ENCODE peak calls at places on chromosomes 1 and 21, in four cellular contexts. Q is GM19239, O is H7, L is psoas muscle. T is an unnamed sample.

GRCh38 chr1:54403808-54404261 is 2.4 kb downstream of the SSBP3 start:
- DNase-seq in O (no peak), L (no peak), Q (no peak), T (no peak)

GRCh38 chr1:5764464-5764863 is 227.8 kb downstream of the NPHP4 start:
- DNase-seq in Q (no peak), L (no peak), O (no peak), T (no peak)

GRCh38 chr1:212773011-212773410 is 18.6 kb downstream of the NSL1 start:
- DNase-seq in O (no peak), Q (no peak), L (no peak), T (no peak)

GRCh38 chr1:98921817-98922216 is 82.8 kb downstream of the PLPPR5 start:
- DNase-seq in O (no peak), L (no peak), Q (no peak), T (peak; percentile 78)

GRCh38 chr1:46815133-46815532 is 16.3 kb downstream of the CYP4B1 start:
- DNase-seq in Q (no peak), O (peak; percentile 3), L (no peak), T (no peak)

GRCh38 chr1:234617135-234617985 is 7.4 kb upstream of the IRF2BP2 start:
- DNase-seq in L (no peak), Q (no peak), O (no peak), T (no peak)

GRCh38 chr1:243715285-243715684 is 134.8 kb downstream of the AKT3 start:
- DNase-seq in L (no peak), O (no peak), Q (no peak), T (no peak)

GRCh38 chr1:44677201-44677520 is 2.6 kb downstream of the ARMH1 start:
- DNase-seq in O (peak; percentile 43), L (no peak), Q (no peak), T (no peak)

GRCh38 chr21:36120304-36120902 is 14.5 kb upstream of the CBR3 start:
- DNase-seq in Q (no peak), L (peak; percentile 50), O (no peak), T (no peak)

GRCh38 chr1:51636765-51637522 is 20.1 kb downstream of the OSBPL9 start:
- DNase-seq in L (peak; percentile 60), Q (no peak), O (no peak), T (peak; percentile 79)

GRCh38 chr1:222867316-222867715 is 52.5 kb downstream of the DISP1 start:
- DNase-seq in L (no peak), O (no peak), Q (no peak), T (no peak)

GRCh38 chr1:228343211-228343661 is 63.4 kb downstream of the TRIM11 start:
- DNase-seq in O (peak; percentile 41), Q (no peak), L (peak; percentile 12), T (no peak)

GRCh38 chr1:12461764-12462163 is 156.2 kb downstream of the DHRS3 start:
- DNase-seq in O (no peak), Q (no peak), L (no peak), T (no peak)

GRCh38 chr1:231487019-231487418 is 41.5 kb upstream of the TSNAX start:
- DNase-seq in L (no peak), Q (no peak), O (no peak), T (no peak)

GRCh38 chr1:24415910-24416665 is 486 bp downstream of the NIPAL3 start:
- DNase-seq in O (no peak), L (no peak), Q (no peak), T (peak; percentile 36)

GRCh38 chr1:66576645-66577044 is 42.7 kb downstream of the SGIP1 start:
- DNase-seq in Q (no peak), O (no peak), L (no peak), T (no peak)

GRCh38 chr1:214990619-214991018 is 91.9 kb upstream of the KCNK2 start:
- DNase-seq in O (no peak), L (no peak), Q (no peak), T (no peak)

GRCh38 chr1:181635108-181635507 is 151.8 kb downstream of the CACNA1E start:
- DNase-seq in Q (no peak), O (no peak), L (no peak), T (no peak)

GRCh38 chr21:38903578-38904193 is 98.0 kb downstream of the ETS2 start:
- DNase-seq in Q (no peak), O (no peak), L (peak; percentile 71), T (no peak)

GRCh38 chr1:77925536-77925935 is 37.1 kb downstream of the NEXN start:
- DNase-seq in Q (no peak), L (no peak), O (no peak), T (no peak)

GRCh38 chr1:9784508-9785133 is 39.1 kb downstream of the CLSTN1 start:
- DNase-seq in L (no peak), Q (peak; percentile 44), O (peak; percentile 67), T (peak; percentile 39)